ENCODE peak calls at places on chromosome 16, in five cellular contexts. H, N, Z, W and G are unnamed samples.
A peak's percentile ranks its signal among the peaks of the same experiment; 100 is the strongest.

GRCh38 chr16:77511053-77511452 is 76.2 kb upstream of the ADAMTS18 start:
- DNase-seq in H (no peak), N (no peak), Z (no peak), W (no peak), G (no peak)

GRCh38 chr16:71230122-71230845 is at the start of gene HYDIN:
- DNase-seq in H (peak; percentile 91), N (peak; percentile 99), Z (no peak), W (peak; percentile 64), G (no peak)

GRCh38 chr16:84543931-84544776 is 39.7 kb upstream of the MEAK7 start:
- DNase-seq in H (no peak), N (no peak), W (no peak), Z (no peak), G (no peak)

GRCh38 chr16:84061236-84061830 is 18.7 kb upstream of the SLC38A8 start:
- DNase-seq in W (no peak), N (no peak), H (no peak), Z (no peak), G (no peak)

GRCh38 chr16:89363621-89364393 is 126.6 kb downstream of the ANKRD11 start:
- DNase-seq in H (peak; percentile 21), W (peak; percentile 59), N (no peak), Z (peak; percentile 76), G (no peak)

GRCh38 chr16:78553268-78554044 is 454.0 kb downstream of the WWOX start:
- DNase-seq in W (no peak), N (peak; percentile 24), Z (no peak), H (no peak), G (no peak)

GRCh38 chr16:82672676-82673075 is 45.9 kb downstream of the CDH13 start:
- DNase-seq in N (no peak), H (no peak), Z (no peak), W (peak; percentile 20), G (no peak)

GRCh38 chr16:31472559-31473203 is 729 bp downstream of the TGFB1I1 start:
- DNase-seq in W (peak; percentile 69), Z (peak; percentile 90), H (peak; percentile 98), N (peak; percentile 92), G (no peak)

GRCh38 chr16:85586360-85587145 is 26.6 kb upstream of the GSE1 start:
- DNase-seq in N (no peak), Z (no peak), H (peak; percentile 68), W (no peak), G (no peak)

GRCh38 chr16:14958970-14959369 is 15.9 kb upstream of the PDXDC1 start:
- DNase-seq in H (no peak), W (peak; percentile 8), Z (no peak), N (peak; percentile 10), G (no peak)

GRCh38 chr16:87702325-87702811 is 63.4 kb downstream of the KLHDC4 start:
- DNase-seq in W (no peak), Z (no peak), H (peak; percentile 82), N (peak; percentile 83), G (peak; percentile 93)

GRCh38 chr16:85566502-85567100 is 46.5 kb upstream of the GSE1 start:
- DNase-seq in H (no peak), N (peak; percentile 71), W (no peak), Z (no peak), G (no peak)

GRCh38 chr16:87297918-87298631 is 19.1 kb downstream of the C16orf95 start:
- DNase-seq in N (peak; percentile 92), W (peak; percentile 31), H (peak; percentile 73), Z (no peak), G (peak; percentile 67)

GRCh38 chr16:23842137-23842600 is 6.4 kb downstream of the PRKCB start:
- DNase-seq in W (no peak), N (no peak), H (no peak), Z (no peak), G (no peak)

GRCh38 chr16:81531415-81531814 is 86.8 kb downstream of the CMIP start:
- DNase-seq in W (no peak), Z (no peak), N (no peak), H (no peak), G (no peak)

GRCh38 chr16:20225334-20225733 is 102.0 kb downstream of the GP2 start:
- DNase-seq in H (no peak), N (no peak), Z (no peak), W (no peak), G (no peak)
- TF ChIP-seq EZH2phosphoT487 in H (no peak), N (no peak), Z (no peak), W (no peak), G (no peak)

DNA sequence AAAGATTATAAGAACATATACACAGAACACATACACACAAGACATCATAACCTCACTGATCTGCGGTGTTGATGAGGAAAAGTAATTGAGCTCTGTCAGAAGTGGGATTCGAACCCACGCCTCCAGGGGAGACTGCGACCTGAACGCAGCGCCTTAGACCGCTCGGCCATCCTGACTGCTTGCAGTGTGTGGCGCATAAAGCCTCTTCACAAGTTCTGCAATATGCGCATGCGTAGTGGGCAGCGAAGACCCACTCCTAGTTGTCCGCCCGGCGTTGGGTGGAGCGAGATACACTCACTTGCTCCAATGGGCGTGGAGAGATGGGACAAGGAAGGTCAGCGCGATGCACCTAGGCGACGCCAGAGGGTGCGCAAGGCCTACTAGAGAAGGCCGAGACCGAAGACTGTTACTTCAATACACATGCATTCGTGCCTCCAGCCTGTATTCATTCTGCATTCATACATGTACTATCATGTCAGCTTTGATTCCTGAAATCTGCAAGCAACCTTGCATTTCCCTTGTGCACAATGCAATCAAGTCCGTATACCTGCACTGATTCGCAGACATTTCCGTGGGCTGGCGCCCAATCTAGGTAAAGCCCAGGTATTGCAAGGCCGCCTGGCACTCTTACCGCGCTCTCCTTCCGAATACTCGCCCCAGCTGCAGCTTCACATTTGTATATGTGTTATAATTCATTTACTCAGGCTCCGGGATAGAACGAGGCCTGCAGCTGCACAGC is 16.1 kb upstream of the PLLP start:
- DNase-seq in N (peak; percentile 100), H (peak; percentile 93), Z (peak; percentile 97), W (peak; percentile 97), G (peak; percentile 100)
- H3K27ac ChIP-seq in N (peak overlapping the region; percentile 35), H (peak overlapping the region; percentile 76), Z (no peak overlapping the region), W (peak overlapping the region; percentile 28), G (peak overlapping the region; percentile 84)

DNA sequence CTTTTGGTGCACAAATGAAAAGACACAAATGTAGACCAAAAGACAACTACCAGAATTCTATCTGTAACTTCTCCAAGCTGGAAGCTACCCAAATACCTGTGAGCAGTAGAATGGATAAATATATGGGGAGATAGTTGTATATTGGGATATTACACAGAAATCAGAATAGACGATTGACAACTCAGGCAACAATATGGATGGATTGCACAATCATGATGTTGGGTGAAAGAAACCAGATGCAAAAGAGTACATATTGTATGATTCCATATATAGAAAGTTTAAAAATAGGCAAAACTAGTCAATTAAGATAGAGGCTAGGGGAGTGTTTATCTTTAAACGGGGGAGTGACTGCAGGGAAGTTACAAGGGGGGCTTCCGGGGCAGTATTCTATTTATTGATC is 77.5 kb upstream of the NKD1 start:
- DNase-seq in W (no peak), Z (no peak), N (no peak), H (no peak), G (no peak)
- TF ChIP-seq CTCF in W (no peak), Z (no peak), N (no peak), H (no peak), G (no peak)

GRCh38 chr16:3578121-3578520 is 918 bp upstream of the NLRC3 start:
- DNase-seq in N (no peak), W (no peak), H (no peak), Z (no peak), G (peak; percentile 63)
- TF ChIP-seq EZH2phosphoT487 in N (no peak), W (no peak), H (no peak), Z (no peak), G (no peak)